ENCODE peak calls at places on chromosomes 5 and 9, in six cellular contexts. U is prostate gland, V is GM23338, R is NT2/D1, O is stomach, B is sigmoid colon. S is an unnamed sample.

GRCh38 chr9:125843646-125844045 is 96.5 kb downstream of the PBX3 start:
- DNase-seq in U (no peak), V (peak), R (no peak), O (no peak), B (peak), S (no peak)

GRCh38 chr9:95610006-95610785 is 93.4 kb upstream of the PTCH1 start:
- DNase-seq in U (no peak), V (no peak), R (no peak), O (no peak), B (no peak), S (no peak)

GRCh38 chr9:81855538-81855937 is 72.7 kb upstream of the SPATA31D4 start:
- DNase-seq in U (no peak), V (no peak), R (no peak), O (no peak), B (no peak), S (peak)

GRCh38 chr5:119752921-119753886 is 123.8 kb downstream of the FAM170A start:
- DNase-seq in U (no peak), V (no peak), R (peak), O (no peak), B (no peak), S (peak)

GRCh38 chr5:111680737-111681413 is 76.1 kb downstream of the NREP start:
- DNase-seq in U (peak), V (no peak), R (no peak), O (peak), B (peak), S (peak)

GRCh38 chr5:154248691-154249090 is 58.2 kb downstream of the GALNT10 start:
- DNase-seq in U (no peak), V (no peak), R (no peak), O (no peak), B (no peak), S (no peak)

GRCh38 chr9:92140074-92140753 is 25.0 kb upstream of the SPTLC1 start:
- DNase-seq in U (peak), V (peak), R (peak), O (peak), B (peak), S (peak)

GRCh38 chr9:114156311-114156657 is 947 bp downstream of the COL27A1 start:
- DNase-seq in U (no peak), V (peak), R (no peak), O (peak), B (no peak), S (no peak)

GRCh38 chr5:39256472-39256871 is 37.1 kb upstream of the FYB1 start:
- DNase-seq in U (no peak), V (no peak), R (no peak), O (no peak), B (no peak), S (peak)

GRCh38 chr9:99288830-99289229 is 66.7 kb downstream of the SEC61B start:
- DNase-seq in U (no peak), V (no peak), R (no peak), O (no peak), B (no peak), S (no peak)

GRCh38 chr9:81395301-81396054 is 293.9 kb downstream of the TLE1 start:
- DNase-seq in U (no peak), V (no peak), R (no peak), O (no peak), B (no peak), S (no peak)

GRCh38 chr5:156124713-156125112 is 202.3 kb upstream of the SGCD start:
- DNase-seq in U (no peak), V (no peak), R (no peak), O (no peak), B (no peak), S (no peak)

GRCh38 chr5:23332650-23333251 is 174.7 kb upstream of the PRDM9 start:
- DNase-seq in U (no peak), V (peak), R (no peak), O (no peak), B (no peak), S (peak)

GRCh38 chr5:172886974-172887491 is 53.0 kb downstream of the ERGIC1 start:
- DNase-seq in U (no peak), V (no peak), R (no peak), O (peak), B (peak), S (peak)

GRCh38 chr9:106727969-106728368 is 135.0 kb upstream of the ZNF462 start:
- DNase-seq in U (no peak), V (no peak), R (no peak), O (no peak), B (no peak), S (no peak)

GRCh38 chr9:129696803-129697110 is 31.3 kb downstream of the PRRX2 start:
- DNase-seq in U (no peak), V (peak), R (no peak), O (no peak), B (no peak), S (no peak)
- H3K4me3 ChIP-seq in U (peak), V (peak), R (peak), O (peak), B (peak), S (no peak)

GRCh38 chr5:93570294-93571110 is 10.5 kb downstream of the NR2F1-AS1 start:
- DNase-seq in U (no peak), V (peak), R (no peak), O (no peak), B (no peak), S (no peak)
- H3K4me3 ChIP-seq in U (no peak), V (peak), R (peak), O (no peak), B (no peak), S (no peak)

DNA sequence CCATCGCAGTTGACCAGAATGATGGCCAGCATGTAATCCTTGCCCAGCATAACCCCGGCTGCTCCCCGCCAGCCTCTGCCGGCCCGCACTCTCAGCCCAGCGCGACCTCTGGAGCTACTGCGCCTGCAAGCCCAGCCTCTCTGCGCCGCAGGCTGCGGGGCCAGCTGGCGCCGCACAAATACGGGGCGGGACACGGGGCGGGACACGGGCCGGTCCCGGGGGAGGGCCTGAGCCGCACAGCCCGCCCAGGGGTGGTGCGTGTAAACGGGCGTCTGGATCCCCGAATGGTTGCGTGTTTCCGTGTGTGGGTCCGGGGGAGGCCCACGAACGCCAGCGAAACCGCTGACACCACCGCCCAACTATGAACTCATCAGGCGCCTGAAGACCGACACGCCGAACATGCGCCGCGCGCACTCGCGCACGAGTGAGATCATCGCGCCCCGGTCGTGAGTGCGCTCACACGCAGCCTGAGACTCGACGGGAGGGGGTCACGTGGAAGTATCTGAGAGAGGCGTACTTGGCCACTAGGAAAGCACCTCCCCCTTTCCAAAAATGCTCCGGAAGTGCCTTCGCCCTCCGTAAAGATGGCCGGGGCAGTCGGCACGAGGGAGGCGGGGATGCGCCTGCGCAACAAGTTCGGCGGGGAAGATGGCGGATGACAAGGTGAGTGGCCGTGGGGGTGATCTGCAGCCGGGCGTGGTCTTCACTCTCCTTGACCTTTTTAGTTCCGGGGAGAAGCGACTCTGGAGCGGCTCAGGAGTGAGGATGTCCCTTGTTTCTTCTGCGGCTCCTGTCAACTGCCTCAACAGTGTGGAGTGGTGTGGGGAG is at the start of the genes APBB3 and SLC35A4:
- DNase-seq in U (peak), V (peak), R (peak), O (peak), B (peak), S (peak)
- H3K4me3 ChIP-seq in U (peak), V (peak), R (peak), O (peak), B (peak), S (peak)

DNA sequence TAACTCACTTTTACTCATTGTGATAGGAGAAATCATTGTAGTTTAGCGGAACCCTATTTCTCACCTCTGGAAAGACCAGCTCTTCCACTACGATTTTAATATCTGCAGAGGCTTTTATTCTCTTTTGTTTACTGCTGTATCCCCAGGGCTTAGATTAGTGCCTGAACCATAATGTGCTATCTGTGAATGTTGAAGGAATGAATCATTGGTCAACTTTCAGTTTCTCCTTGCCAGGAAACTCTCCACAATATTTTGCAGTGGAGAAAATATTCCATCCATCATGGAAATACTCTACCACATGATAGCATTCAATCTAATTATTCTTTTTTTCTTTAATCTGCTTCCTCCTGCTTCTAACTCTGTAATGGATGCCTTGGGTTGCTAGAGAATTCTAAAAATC is 263.5 kb upstream of the PTPRD start:
- DNase-seq in U (no peak), V (no peak), R (no peak), O (no peak), B (no peak), S (no peak)
- H3K4me3 ChIP-seq in U (no peak), V (no peak), R (no peak), O (no peak), B (no peak), S (no peak)

GRCh38 chr9:89535461-89535860 is 37.5 kb upstream of the SEMA4D start:
- DNase-seq in U (no peak), V (no peak), R (no peak), O (no peak), B (no peak), S (no peak)
- H3K4me3 ChIP-seq in U (no peak), V (no peak), R (no peak), O (no peak), B (no peak), S (no peak)

GRCh38 chr5:94241288-94241651 is 377.1 kb downstream of the KIAA0825 start:
- DNase-seq in U (no peak), V (no peak), R (no peak), O (no peak), B (no peak), S (peak)
- H3K4me3 ChIP-seq in U (no peak), V (no peak), R (no peak), O (no peak), B (no peak), S (no peak)

GRCh38 chr9:136970361-136970760 is 6.9 kb upstream of the PTGDS start:
- DNase-seq in U (no peak), V (no peak), R (no peak), O (no peak), B (no peak), S (no peak)
- H3K4me3 ChIP-seq in U (no peak), V (no peak), R (no peak), O (no peak), B (no peak), S (no peak)

DNA sequence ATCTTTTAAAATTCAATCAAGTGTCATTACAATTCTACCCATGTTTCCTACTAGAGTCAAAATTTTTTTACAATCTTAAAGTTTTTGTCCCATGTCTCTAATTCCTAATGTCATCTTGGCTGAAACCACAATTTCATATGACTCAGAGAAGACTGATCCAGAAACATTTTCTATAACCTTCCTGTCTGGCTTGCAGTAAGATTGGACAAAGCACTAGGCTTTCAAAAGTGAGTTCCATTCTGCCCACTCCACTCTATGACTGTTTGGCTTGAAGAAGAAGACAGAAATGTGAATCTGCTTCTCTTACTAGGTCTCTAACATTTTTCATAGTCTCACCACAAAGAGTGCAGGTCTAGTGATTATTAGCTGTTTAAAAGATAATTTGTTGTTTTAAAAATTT is 88.8 kb downstream of the NR3C1 start:
- DNase-seq in U (no peak), V (no peak), R (no peak), O (no peak), B (no peak), S (peak)
- H3K4me3 ChIP-seq in U (no peak), V (no peak), R (no peak), O (no peak), B (no peak), S (no peak)

GRCh38 chr5:167709625-167710024 is 581.8 kb upstream of the WWC1 start:
- DNase-seq in U (no peak), V (no peak), R (no peak), O (no peak), B (no peak), S (no peak)
- H3K4me3 ChIP-seq in U (no peak), V (no peak), R (no peak), O (no peak), B (no peak), S (no peak)

DNA sequence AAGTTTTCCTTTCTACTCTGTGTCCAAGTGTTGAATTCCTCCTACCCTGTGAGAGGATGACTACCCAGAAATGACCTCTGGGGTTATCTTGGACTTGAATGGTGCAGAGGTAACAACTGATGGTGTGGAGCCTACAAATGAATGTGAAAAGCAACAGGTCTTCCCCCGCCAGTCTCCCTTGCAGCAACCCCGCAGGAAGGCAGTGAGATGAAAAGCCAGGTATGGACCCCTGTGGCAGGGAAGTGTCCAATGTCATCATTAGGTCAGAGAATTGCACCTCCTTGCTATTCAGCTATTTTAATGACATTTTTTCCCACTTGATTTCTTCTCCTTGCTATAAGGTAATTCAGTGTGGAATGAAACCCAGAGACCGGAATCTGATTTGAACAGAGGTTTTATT is 58.5 kb downstream of the MAT2B start:
- DNase-seq in U (no peak), V (peak), R (no peak), O (no peak), B (no peak), S (no peak)
- H3K4me3 ChIP-seq in U (no peak), V (no peak), R (no peak), O (no peak), B (no peak), S (no peak)